ENCODE peak calls at places on chromosomes 11 and 22, in seven cellular contexts. One of them, this sample, is unnamed. For H3K36me3, the result is how much of the 10 kb centered on the place peaks cover.

GRCh38 chr11:79236541-79236971 is 204.3 kb downstream of the TENM4 start:
- DNase-seq in prostate gland: no peak
- DNase-seq in effector memory CD4-positive, alpha-beta T cell: no peak
- DNase-seq in HepG2: no peak
- DNase-seq in IMR-90: peak
- DNase-seq in GM23338: no peak
- DNase-seq in body of pancreas: no peak
- DNase-seq in this sample: no peak

GRCh38 chr11:256952-257737 is 20.4 kb downstream of the PSMD13 start:
- DNase-seq in IMR-90: no peak
- DNase-seq in effector memory CD4-positive, alpha-beta T cell: no peak
- DNase-seq in prostate gland: no peak
- DNase-seq in body of pancreas: no peak
- DNase-seq in GM23338: no peak
- DNase-seq in HepG2: no peak
- DNase-seq in this sample: no peak

GRCh38 chr22:47126344-47126811 is 363.9 kb downstream of the TBC1D22A start:
- DNase-seq in effector memory CD4-positive, alpha-beta T cell: no peak
- DNase-seq in IMR-90: no peak
- DNase-seq in prostate gland: no peak
- DNase-seq in body of pancreas: peak
- DNase-seq in HepG2: no peak
- DNase-seq in GM23338: no peak
- DNase-seq in this sample: no peak

GRCh38 chr11:75386912-75387311 is 12.4 kb upstream of the RPS3 start:
- DNase-seq in IMR-90: no peak
- DNase-seq in effector memory CD4-positive, alpha-beta T cell: no peak
- DNase-seq in HepG2: no peak
- DNase-seq in prostate gland: no peak
- DNase-seq in GM23338: peak
- DNase-seq in body of pancreas: no peak
- DNase-seq in this sample: no peak

GRCh38 chr22:46119729-46120419 is 30.5 kb upstream of the PPARA start:
- DNase-seq in IMR-90: peak
- DNase-seq in body of pancreas: no peak
- DNase-seq in prostate gland: no peak
- DNase-seq in GM23338: peak
- DNase-seq in HepG2: no peak
- DNase-seq in effector memory CD4-positive, alpha-beta T cell: no peak
- DNase-seq in this sample: no peak

GRCh38 chr11:64996710-64997380 is at the start of gene BATF2:
- DNase-seq in body of pancreas: peak
- DNase-seq in HepG2: peak
- DNase-seq in prostate gland: peak
- DNase-seq in GM23338: peak
- DNase-seq in IMR-90: peak
- DNase-seq in effector memory CD4-positive, alpha-beta T cell: no peak
- DNase-seq in this sample: no peak

GRCh38 chr11:112588252-112588668 is 327.6 kb upstream of the PLET1 start:
- DNase-seq in IMR-90: peak
- DNase-seq in effector memory CD4-positive, alpha-beta T cell: peak
- DNase-seq in HepG2: peak
- DNase-seq in body of pancreas: peak
- DNase-seq in prostate gland: peak
- DNase-seq in GM23338: peak
- DNase-seq in this sample: peak

GRCh38 chr11:30487200-30487898 is 98.8 kb downstream of the MPPED2 start:
- DNase-seq in prostate gland: no peak
- DNase-seq in effector memory CD4-positive, alpha-beta T cell: no peak
- DNase-seq in HepG2: no peak
- DNase-seq in IMR-90: peak
- DNase-seq in body of pancreas: no peak
- DNase-seq in GM23338: no peak
- DNase-seq in this sample: no peak

GRCh38 chr22:29195964-29196666 is 9.6 kb upstream of the EMID1 start:
- DNase-seq in body of pancreas: no peak
- DNase-seq in prostate gland: no peak
- DNase-seq in effector memory CD4-positive, alpha-beta T cell: no peak
- DNase-seq in HepG2: no peak
- DNase-seq in IMR-90: no peak
- DNase-seq in GM23338: no peak
- DNase-seq in this sample: no peak

GRCh38 chr11:8309862-8310261 is 46.2 kb upstream of the LMO1 start:
- DNase-seq in HepG2: no peak
- DNase-seq in effector memory CD4-positive, alpha-beta T cell: no peak
- DNase-seq in GM23338: peak
- DNase-seq in prostate gland: no peak
- DNase-seq in IMR-90: no peak
- DNase-seq in body of pancreas: peak
- DNase-seq in this sample: no peak

GRCh38 chr22:45966320-45966891 is 10.6 kb downstream of the WNT7B start:
- DNase-seq in IMR-90: no peak
- DNase-seq in HepG2: no peak
- DNase-seq in body of pancreas: peak
- DNase-seq in prostate gland: no peak
- DNase-seq in GM23338: no peak
- DNase-seq in effector memory CD4-positive, alpha-beta T cell: no peak
- DNase-seq in this sample: no peak

GRCh38 chr11:693887-694562 is 997 bp downstream of the DEAF1 start:
- DNase-seq in body of pancreas: peak
- DNase-seq in effector memory CD4-positive, alpha-beta T cell: no peak
- DNase-seq in GM23338: no peak
- DNase-seq in prostate gland: no peak
- DNase-seq in HepG2: no peak
- DNase-seq in IMR-90: no peak
- DNase-seq in this sample: no peak

GRCh38 chr11:47861762-47862161 is 13.6 kb upstream of the NUP160 start:
- DNase-seq in IMR-90: peak
- DNase-seq in GM23338: no peak
- DNase-seq in body of pancreas: no peak
- DNase-seq in prostate gland: no peak
- DNase-seq in effector memory CD4-positive, alpha-beta T cell: no peak
- DNase-seq in HepG2: no peak
- DNase-seq in this sample: no peak

GRCh38 chr11:47867821-47868220 is 19.7 kb upstream of the NUP160 start:
- DNase-seq in GM23338: no peak
- DNase-seq in IMR-90: peak
- DNase-seq in HepG2: no peak
- DNase-seq in prostate gland: no peak
- DNase-seq in effector memory CD4-positive, alpha-beta T cell: no peak
- DNase-seq in body of pancreas: no peak
- DNase-seq in this sample: no peak

GRCh38 chr11:47863189-47863892 is 15.2 kb upstream of the NUP160 start:
- DNase-seq in IMR-90: peak
- DNase-seq in prostate gland: no peak
- DNase-seq in body of pancreas: no peak
- DNase-seq in GM23338: no peak
- DNase-seq in HepG2: no peak
- DNase-seq in effector memory CD4-positive, alpha-beta T cell: no peak
- DNase-seq in this sample: peak

GRCh38 chr11:47863893-47864430 is 15.8 kb upstream of the NUP160 start:
- DNase-seq in prostate gland: no peak
- DNase-seq in HepG2: no peak
- DNase-seq in GM23338: no peak
- DNase-seq in effector memory CD4-positive, alpha-beta T cell: no peak
- DNase-seq in IMR-90: no peak
- DNase-seq in body of pancreas: no peak
- DNase-seq in this sample: no peak

DNA sequence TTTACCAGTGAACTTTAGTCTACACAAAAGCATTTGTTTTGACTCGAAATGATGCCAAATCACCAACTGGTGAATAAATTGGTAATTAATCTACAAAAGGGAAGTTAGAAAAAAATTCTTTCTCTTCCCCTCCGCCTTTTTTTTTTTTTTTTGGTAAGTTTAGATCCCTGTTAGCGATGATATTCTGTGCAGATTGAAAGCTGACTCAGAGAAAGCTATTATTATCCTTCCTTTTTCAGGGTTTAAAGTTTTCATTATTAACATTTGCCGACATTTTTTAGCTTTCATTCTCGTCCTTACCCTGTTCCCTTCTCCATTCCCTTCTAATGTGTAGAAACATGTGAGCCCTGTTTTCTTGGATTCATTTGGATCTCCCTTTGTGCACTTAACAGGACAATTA is 16.8 kb upstream of the NUP160 start:
- DNase-seq in prostate gland: no peak
- DNase-seq in effector memory CD4-positive, alpha-beta T cell: no peak
- DNase-seq in body of pancreas: no peak
- DNase-seq in IMR-90: no peak
- DNase-seq in HepG2: no peak
- DNase-seq in GM23338: no peak
- DNase-seq in this sample: no peak
- H3K27ac ChIP-seq in prostate gland: no peak
- H3K27ac ChIP-seq in effector memory CD4-positive, alpha-beta T cell: no peak
- H3K27ac ChIP-seq in body of pancreas: no peak
- H3K27ac ChIP-seq in IMR-90: no peak
- H3K27ac ChIP-seq in HepG2: no peak
- H3K27ac ChIP-seq in GM23338: no peak
- H3K27ac ChIP-seq in this sample: no peak

DNA sequence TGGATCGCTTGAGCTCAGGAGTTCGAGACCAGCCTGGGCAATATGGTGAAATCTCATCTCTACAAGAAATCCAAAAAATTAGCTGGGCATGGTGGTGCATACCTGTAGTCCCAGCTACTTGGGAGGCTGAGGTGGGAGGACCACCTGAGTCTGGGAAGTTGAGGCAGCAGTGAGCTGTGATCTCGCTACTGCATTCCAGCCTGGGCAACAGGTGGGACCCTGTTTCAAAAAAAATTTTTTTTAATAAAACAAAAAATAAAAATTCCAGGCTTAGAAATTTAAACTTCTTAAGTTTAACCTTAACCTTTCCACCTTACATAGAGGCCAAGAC is 21.2 kb downstream of the CLMP start:
- DNase-seq in effector memory CD4-positive, alpha-beta T cell: no peak
- DNase-seq in IMR-90: no peak
- DNase-seq in prostate gland: no peak
- DNase-seq in HepG2: no peak
- DNase-seq in body of pancreas: no peak
- DNase-seq in GM23338: no peak
- DNase-seq in this sample: no peak
- H3K36me3 ChIP-seq in effector memory CD4-positive, alpha-beta T cell: under half
- H3K36me3 ChIP-seq in IMR-90: under half
- H3K36me3 ChIP-seq in prostate gland: under half
- H3K36me3 ChIP-seq in HepG2: under half
- H3K36me3 ChIP-seq in body of pancreas: under half
- H3K36me3 ChIP-seq in GM23338: under half
- H3K36me3 ChIP-seq in this sample: under half

DNA sequence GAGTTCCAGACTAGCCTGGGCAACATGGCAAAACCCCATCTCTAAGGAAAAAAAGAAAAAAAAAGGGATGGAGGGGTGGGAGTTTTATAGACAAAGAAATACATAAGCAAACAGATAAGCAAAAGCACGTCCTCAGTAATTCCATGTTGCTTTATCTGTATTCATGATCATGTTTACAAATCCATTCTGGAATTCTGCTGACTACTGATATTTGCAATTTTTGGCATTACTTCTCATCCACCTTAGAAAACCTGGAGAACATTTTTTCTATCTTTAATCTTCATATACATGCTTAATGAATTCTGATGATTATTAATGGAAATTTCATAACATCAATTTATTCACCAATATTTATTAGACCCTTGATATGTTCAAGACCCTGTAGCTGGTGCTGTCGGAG is 1.7 kb upstream of the FDX1 start:
- DNase-seq in effector memory CD4-positive, alpha-beta T cell: no peak
- DNase-seq in HepG2: no peak
- DNase-seq in body of pancreas: no peak
- DNase-seq in GM23338: no peak
- DNase-seq in IMR-90: no peak
- DNase-seq in prostate gland: no peak
- DNase-seq in this sample: no peak
- H3K27ac ChIP-seq in effector memory CD4-positive, alpha-beta T cell: no peak
- H3K27ac ChIP-seq in HepG2: no peak
- H3K27ac ChIP-seq in body of pancreas: no peak
- H3K27ac ChIP-seq in GM23338: no peak
- H3K27ac ChIP-seq in IMR-90: no peak
- H3K27ac ChIP-seq in prostate gland: no peak
- H3K27ac ChIP-seq in this sample: no peak

DNA sequence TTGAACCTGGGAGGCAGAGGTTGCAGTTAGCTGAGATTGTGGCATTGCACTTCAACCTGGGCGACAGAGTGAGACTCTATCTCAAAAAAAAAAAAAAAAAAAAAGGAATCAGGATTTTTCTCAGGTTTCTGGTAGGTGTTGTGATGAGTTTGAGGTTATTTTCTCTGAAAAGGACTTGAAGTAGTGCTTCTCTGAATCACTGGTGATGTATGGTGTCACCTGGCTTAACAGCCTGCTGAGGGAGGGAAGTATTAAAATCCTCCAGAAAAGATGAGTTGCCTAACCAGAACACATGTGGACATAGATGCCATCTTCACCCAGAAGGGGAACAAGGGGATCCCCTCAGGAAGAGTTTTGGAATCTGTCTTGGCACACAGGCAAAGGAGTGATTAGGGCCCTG is 20.1 kb downstream of the SMARCB1 start:
- DNase-seq in body of pancreas: no peak
- DNase-seq in prostate gland: no peak
- DNase-seq in effector memory CD4-positive, alpha-beta T cell: no peak
- DNase-seq in GM23338: no peak
- DNase-seq in HepG2: no peak
- DNase-seq in IMR-90: no peak
- DNase-seq in this sample: no peak
- H3K36me3 ChIP-seq in body of pancreas: under half
- H3K36me3 ChIP-seq in prostate gland: under half
- H3K36me3 ChIP-seq in effector memory CD4-positive, alpha-beta T cell: half or more
- H3K36me3 ChIP-seq in GM23338: under half
- H3K36me3 ChIP-seq in HepG2: under half
- H3K36me3 ChIP-seq in IMR-90: under half
- H3K36me3 ChIP-seq in this sample: under half